ENCODE peak calls at places on chromosome 22, in five cellular contexts. S is activated CD4-positive, alpha-beta T cell treated with anti-CD3 and anti-CD28 coated beads, Interleukin-2, amount 50 U/mL, for 24 hours; L is RPMI8226; W is upper lobe of right lung; G is GM18507. J is an unnamed sample.
A peak's percentile ranks its signal among the peaks of the same experiment; 100 is the strongest.

GRCh38 chr22:33274214-33274828 is 216.1 kb upstream of the SYN3 start:
- DNase-seq in S (no peak), L (peak; percentile 30), W (no peak), G (no peak), J (no peak)

GRCh38 chr22:34111210-34111824 is 191.0 kb upstream of the LARGE1 start:
- DNase-seq in S (peak; percentile 0), L (peak; percentile 46), W (no peak), G (peak; percentile 22), J (no peak)

GRCh38 chr22:30753701-30754100 is 59.0 kb downstream of the OSBP2 start:
- DNase-seq in S (no peak), L (no peak), W (no peak), G (no peak), J (no peak)

GRCh38 chr22:29912605-29913398 is 29.8 kb downstream of the MTMR3 start:
- DNase-seq in S (no peak), L (peak; percentile 3), W (no peak), G (no peak), J (no peak)

GRCh38 chr22:37999640-38000272 is 15.4 kb upstream of the SOX10 start:
- DNase-seq in S (no peak), L (peak; percentile 69), W (no peak), G (no peak), J (peak; percentile 61)

GRCh38 chr22:49820984-49821383 is 6.7 kb downstream of the BRD1 start:
- DNase-seq in S (no peak), L (no peak), W (no peak), G (no peak), J (no peak)

GRCh38 chr22:24433868-24434471 is 6.6 kb downstream of the ADORA2A start:
- DNase-seq in S (no peak), L (peak; percentile 73), W (peak; percentile 55), G (no peak), J (peak; percentile 90)

GRCh38 chr22:47163876-47164513 is 401.5 kb downstream of the TBC1D22A start:
- DNase-seq in S (no peak), L (no peak), W (peak; percentile 63), G (no peak), J (peak; percentile 43)

GRCh38 chr22:45475063-45475747 is 27.5 kb upstream of the FBLN1 start:
- DNase-seq in S (no peak), L (no peak), W (peak; percentile 20), G (no peak), J (no peak)

GRCh38 chr22:27181537-27181936 is 524.1 kb downstream of the MIAT start:
- DNase-seq in S (no peak), L (no peak), W (no peak), G (no peak), J (no peak)

GRCh38 chr22:44935724-44936123 is 74.1 kb downstream of the PHF21B start:
- DNase-seq in S (no peak), L (no peak), W (no peak), G (no peak), J (no peak)

GRCh38 chr22:46815132-46815531 is 52.7 kb downstream of the TBC1D22A start:
- DNase-seq in S (no peak), L (no peak), W (no peak), G (no peak), J (no peak)

GRCh38 chr22:24175160-24175808 is 6.0 kb upstream of the SUSD2 start:
- DNase-seq in S (peak; percentile 28), L (peak; percentile 76), W (peak; percentile 90), G (peak; percentile 49), J (peak; percentile 72)

GRCh38 chr22:46142548-46143490 is 7.5 kb upstream of the PPARA start:
- DNase-seq in S (no peak), L (no peak), W (no peak), G (no peak), J (no peak)

GRCh38 chr22:50175921-50176849 is 5.7 kb downstream of the PANX2 start:
- DNase-seq in S (no peak), L (no peak), W (no peak), G (no peak), J (no peak)

GRCh38 chr22:37063436-37064420 is 12.2 kb downstream of the KCTD17 start:
- DNase-seq in S (no peak), L (peak; percentile 94), W (no peak), G (no peak), J (no peak)

GRCh38 chr22:29071261-29072045 is 1.4 kb upstream of the KREMEN1 start:
- DNase-seq in S (no peak), L (peak; percentile 49), W (peak; percentile 83), G (no peak), J (no peak)

GRCh38 chr22:49676783-49677494 is 150.7 kb downstream of the BRD1 start:
- DNase-seq in S (no peak), L (no peak), W (no peak), G (no peak), J (no peak)

GRCh38 chr22:45421349-45422057 is 8.0 kb downstream of the RIBC2 start:
- DNase-seq in S (no peak), L (no peak), W (peak; percentile 3), G (no peak), J (peak; percentile 68)

GRCh38 chr22:37105154-37105553 is 4.4 kb downstream of the TMPRSS6 start:
- DNase-seq in S (no peak), L (no peak), W (no peak), G (no peak), J (no peak)

GRCh38 chr22:20158366-20159036 is 7.6 kb upstream of the CCDC188 start:
- DNase-seq in S (no peak), L (no peak), W (no peak), G (no peak), J (no peak)